ENCODE peak calls at places on chromosomes 6 and 20, in six cellular contexts. One of them, this sample, is unnamed. For H3K36me3, the result is how much of the 10 kb centered on the place peaks cover.

GRCh38 chr6:53956068-53956711 is 155.1 kb upstream of the MLIP start:
- DNase-seq in MM.1S: peak
- DNase-seq in WERI-Rb-1: peak
- DNase-seq in esophagus squamous epithelium: no peak
- DNase-seq in IMR-90: peak
- DNase-seq in left ventricle myocardium inferior: peak
- DNase-seq in this sample: peak

GRCh38 chr6:72533601-72534000 is 88.3 kb upstream of the KCNQ5 start:
- DNase-seq in left ventricle myocardium inferior: no peak
- DNase-seq in WERI-Rb-1: no peak
- DNase-seq in esophagus squamous epithelium: no peak
- DNase-seq in MM.1S: no peak
- DNase-seq in IMR-90: peak
- DNase-seq in this sample: peak

GRCh38 chr6:42704251-42704936 is 18.0 kb downstream of the PRPH2 start:
- DNase-seq in IMR-90: no peak
- DNase-seq in MM.1S: no peak
- DNase-seq in left ventricle myocardium inferior: no peak
- DNase-seq in WERI-Rb-1: no peak
- DNase-seq in esophagus squamous epithelium: no peak
- DNase-seq in this sample: peak

GRCh38 chr6:144266091-144266649 is 19.0 kb upstream of the UTRN start:
- DNase-seq in WERI-Rb-1: no peak
- DNase-seq in left ventricle myocardium inferior: peak
- DNase-seq in IMR-90: peak
- DNase-seq in MM.1S: no peak
- DNase-seq in esophagus squamous epithelium: peak
- DNase-seq in this sample: peak

GRCh38 chr20:35021063-35021462 is 65.4 kb downstream of the MYH7B start:
- DNase-seq in WERI-Rb-1: no peak
- DNase-seq in MM.1S: no peak
- DNase-seq in esophagus squamous epithelium: no peak
- DNase-seq in left ventricle myocardium inferior: no peak
- DNase-seq in IMR-90: no peak
- DNase-seq in this sample: no peak

GRCh38 chr6:16380220-16380809 is 141.9 kb downstream of the GMPR start:
- DNase-seq in IMR-90: no peak
- DNase-seq in left ventricle myocardium inferior: no peak
- DNase-seq in esophagus squamous epithelium: no peak
- DNase-seq in WERI-Rb-1: no peak
- DNase-seq in MM.1S: no peak
- DNase-seq in this sample: no peak

GRCh38 chr20:13554706-13555105 is 84.0 kb downstream of the TASP1 start:
- DNase-seq in IMR-90: peak
- DNase-seq in WERI-Rb-1: no peak
- DNase-seq in left ventricle myocardium inferior: no peak
- DNase-seq in esophagus squamous epithelium: no peak
- DNase-seq in MM.1S: no peak
- DNase-seq in this sample: peak

GRCh38 chr6:72798196-72798595 is 176.3 kb downstream of the KCNQ5 start:
- DNase-seq in left ventricle myocardium inferior: no peak
- DNase-seq in MM.1S: no peak
- DNase-seq in IMR-90: peak
- DNase-seq in WERI-Rb-1: no peak
- DNase-seq in esophagus squamous epithelium: no peak
- DNase-seq in this sample: peak

GRCh38 chr20:10920396-10920795 is 246.6 kb upstream of the JAG1 start:
- DNase-seq in esophagus squamous epithelium: no peak
- DNase-seq in left ventricle myocardium inferior: no peak
- DNase-seq in WERI-Rb-1: no peak
- DNase-seq in MM.1S: no peak
- DNase-seq in IMR-90: no peak
- DNase-seq in this sample: no peak

GRCh38 chr6:16105874-16106273 is 23.0 kb upstream of the MYLIP start:
- DNase-seq in left ventricle myocardium inferior: no peak
- DNase-seq in esophagus squamous epithelium: no peak
- DNase-seq in WERI-Rb-1: no peak
- DNase-seq in IMR-90: peak
- DNase-seq in MM.1S: no peak
- DNase-seq in this sample: no peak

GRCh38 chr6:14711056-14711703 is 534.7 kb upstream of the JARID2 start:
- DNase-seq in left ventricle myocardium inferior: no peak
- DNase-seq in esophagus squamous epithelium: no peak
- DNase-seq in WERI-Rb-1: peak
- DNase-seq in MM.1S: peak
- DNase-seq in IMR-90: peak
- DNase-seq in this sample: peak

GRCh38 chr6:107769053-107769658 is 55.0 kb downstream of the SCML4 start:
- DNase-seq in esophagus squamous epithelium: no peak
- DNase-seq in left ventricle myocardium inferior: no peak
- DNase-seq in IMR-90: no peak
- DNase-seq in MM.1S: no peak
- DNase-seq in WERI-Rb-1: no peak
- DNase-seq in this sample: no peak

GRCh38 chr6:37667050-37667814 is 30.5 kb downstream of the MDGA1 start:
- DNase-seq in WERI-Rb-1: no peak
- DNase-seq in esophagus squamous epithelium: no peak
- DNase-seq in MM.1S: no peak
- DNase-seq in IMR-90: peak
- DNase-seq in left ventricle myocardium inferior: no peak
- DNase-seq in this sample: peak

GRCh38 chr20:49634116-49634515 is 66.2 kb upstream of the PTGIS start:
- DNase-seq in left ventricle myocardium inferior: no peak
- DNase-seq in WERI-Rb-1: no peak
- DNase-seq in esophagus squamous epithelium: no peak
- DNase-seq in IMR-90: no peak
- DNase-seq in MM.1S: no peak
- DNase-seq in this sample: no peak

GRCh38 chr20:19397676-19398075 is 185.2 kb downstream of the SLC24A3 start:
- DNase-seq in MM.1S: peak
- DNase-seq in esophagus squamous epithelium: no peak
- DNase-seq in WERI-Rb-1: no peak
- DNase-seq in IMR-90: no peak
- DNase-seq in left ventricle myocardium inferior: no peak
- DNase-seq in this sample: no peak

GRCh38 chr6:37251211-37251610 is 6.4 kb upstream of the TBC1D22B start:
- DNase-seq in IMR-90: peak
- DNase-seq in MM.1S: no peak
- DNase-seq in WERI-Rb-1: no peak
- DNase-seq in esophagus squamous epithelium: no peak
- DNase-seq in left ventricle myocardium inferior: no peak
- DNase-seq in this sample: no peak

GRCh38 chr20:58623579-58624473 is 27.3 kb upstream of the STX16 start:
- DNase-seq in IMR-90: peak
- DNase-seq in WERI-Rb-1: no peak
- DNase-seq in esophagus squamous epithelium: no peak
- DNase-seq in MM.1S: no peak
- DNase-seq in left ventricle myocardium inferior: peak
- DNase-seq in this sample: peak

GRCh38 chr6:123821112-123821511 is 17.4 kb downstream of the NKAIN2 start:
- DNase-seq in IMR-90: no peak
- DNase-seq in MM.1S: no peak
- DNase-seq in left ventricle myocardium inferior: no peak
- DNase-seq in esophagus squamous epithelium: no peak
- DNase-seq in WERI-Rb-1: no peak
- DNase-seq in this sample: no peak

GRCh38 chr6:2891768-2892170 is 11.3 kb downstream of the SERPINB9 start:
- DNase-seq in left ventricle myocardium inferior: no peak
- DNase-seq in MM.1S: no peak
- DNase-seq in WERI-Rb-1: no peak
- DNase-seq in IMR-90: no peak
- DNase-seq in esophagus squamous epithelium: no peak
- DNase-seq in this sample: no peak

GRCh38 chr6:163354779-163355431 is 59.6 kb upstream of the QKI start:
- DNase-seq in left ventricle myocardium inferior: peak
- DNase-seq in WERI-Rb-1: no peak
- DNase-seq in esophagus squamous epithelium: no peak
- DNase-seq in MM.1S: no peak
- DNase-seq in IMR-90: peak
- DNase-seq in this sample: peak

GRCh38 chr20:32988008-32988407 is 16.2 kb downstream of the SUN5 start:
- DNase-seq in IMR-90: no peak
- DNase-seq in esophagus squamous epithelium: no peak
- DNase-seq in MM.1S: no peak
- DNase-seq in left ventricle myocardium inferior: peak
- DNase-seq in WERI-Rb-1: no peak
- DNase-seq in this sample: no peak

GRCh38 chr6:166618866-166619761 is 7.9 kb downstream of the RPS6KA2 start:
- DNase-seq in WERI-Rb-1: no peak
- DNase-seq in MM.1S: no peak
- DNase-seq in left ventricle myocardium inferior: no peak
- DNase-seq in IMR-90: peak
- DNase-seq in esophagus squamous epithelium: no peak
- DNase-seq in this sample: peak

GRCh38 chr6:130743175-130743574 is 84.0 kb upstream of the SMLR1 start:
- DNase-seq in esophagus squamous epithelium: no peak
- DNase-seq in left ventricle myocardium inferior: no peak
- DNase-seq in MM.1S: no peak
- DNase-seq in IMR-90: no peak
- DNase-seq in WERI-Rb-1: no peak
- DNase-seq in this sample: no peak

GRCh38 chr20:9884061-9884460 is 45.2 kb upstream of the PAK5 start:
- DNase-seq in left ventricle myocardium inferior: no peak
- DNase-seq in esophagus squamous epithelium: no peak
- DNase-seq in WERI-Rb-1: no peak
- DNase-seq in MM.1S: no peak
- DNase-seq in IMR-90: no peak
- DNase-seq in this sample: no peak

GRCh38 chr6:17945575-17945974 is 41.9 kb downstream of the KIF13A start:
- DNase-seq in IMR-90: no peak
- DNase-seq in esophagus squamous epithelium: no peak
- DNase-seq in left ventricle myocardium inferior: no peak
- DNase-seq in WERI-Rb-1: no peak
- DNase-seq in MM.1S: no peak
- DNase-seq in this sample: no peak

GRCh38 chr6:140546640-140547039 is 1172.2 kb upstream of the CITED2 start:
- DNase-seq in esophagus squamous epithelium: no peak
- DNase-seq in left ventricle myocardium inferior: no peak
- DNase-seq in WERI-Rb-1: no peak
- DNase-seq in IMR-90: peak
- DNase-seq in MM.1S: no peak
- DNase-seq in this sample: no peak

GRCh38 chr20:63094767-63095499 is 88.2 kb upstream of the BHLHE23 start:
- DNase-seq in MM.1S: no peak
- DNase-seq in IMR-90: no peak
- DNase-seq in esophagus squamous epithelium: no peak
- DNase-seq in left ventricle myocardium inferior: peak
- DNase-seq in WERI-Rb-1: peak
- DNase-seq in this sample: no peak

GRCh38 chr20:50335105-50335504 is 144.5 kb downstream of the CEBPB start:
- DNase-seq in MM.1S: no peak
- DNase-seq in IMR-90: peak
- DNase-seq in left ventricle myocardium inferior: no peak
- DNase-seq in esophagus squamous epithelium: no peak
- DNase-seq in WERI-Rb-1: peak
- DNase-seq in this sample: peak

GRCh38 chr6:12313992-12314589 is 23.9 kb downstream of the EDN1 start:
- DNase-seq in esophagus squamous epithelium: no peak
- DNase-seq in IMR-90: peak
- DNase-seq in WERI-Rb-1: no peak
- DNase-seq in left ventricle myocardium inferior: no peak
- DNase-seq in MM.1S: no peak
- DNase-seq in this sample: no peak

GRCh38 chr20:36584018-36584481 is 10.7 kb downstream of the TGIF2 start:
- DNase-seq in IMR-90: no peak
- DNase-seq in left ventricle myocardium inferior: no peak
- DNase-seq in WERI-Rb-1: no peak
- DNase-seq in esophagus squamous epithelium: no peak
- DNase-seq in MM.1S: no peak
- DNase-seq in this sample: no peak
- H3K36me3 ChIP-seq in IMR-90: under half
- H3K36me3 ChIP-seq in left ventricle myocardium inferior: under half
- H3K36me3 ChIP-seq in WERI-Rb-1: under half
- H3K36me3 ChIP-seq in esophagus squamous epithelium: under half
- H3K36me3 ChIP-seq in MM.1S: under half
- H3K36me3 ChIP-seq in this sample: under half

DNA sequence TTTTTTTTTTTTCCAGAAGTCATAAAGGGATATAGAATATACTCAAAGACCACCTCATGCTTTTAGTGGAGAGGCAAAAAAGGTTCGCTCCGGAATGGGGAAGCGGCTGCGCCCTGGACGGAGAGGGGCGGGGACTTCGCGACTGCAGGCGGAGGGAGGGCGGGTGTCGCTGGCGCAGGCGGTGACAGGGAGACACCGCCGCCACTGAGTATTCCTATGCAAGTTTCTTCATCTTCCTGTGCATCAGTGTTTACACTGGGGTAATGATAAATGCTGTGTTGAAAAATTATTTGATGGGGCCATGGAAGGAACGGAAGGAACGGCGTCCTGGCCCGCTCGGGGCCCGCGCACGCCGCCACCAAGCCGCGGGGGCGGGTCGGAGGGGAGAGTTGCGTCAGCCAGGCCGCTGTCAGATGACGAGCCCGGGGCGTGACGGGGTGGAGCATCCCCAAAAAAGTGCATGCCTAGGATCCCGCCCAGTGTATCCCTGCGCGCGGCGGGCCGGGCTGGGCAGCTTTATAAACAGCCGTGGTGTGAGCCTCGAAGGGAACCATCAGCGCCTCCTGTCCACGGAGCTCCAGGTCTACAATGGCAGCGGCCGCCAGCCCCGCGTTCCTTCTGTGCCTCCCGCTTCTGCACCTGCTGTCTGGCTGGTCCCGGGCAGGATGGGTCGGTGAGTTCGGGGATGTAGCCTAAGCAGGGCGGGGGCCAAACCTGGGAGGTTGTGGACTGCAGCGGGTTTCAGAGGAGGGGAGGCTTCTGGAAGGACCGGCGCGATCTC is at the start of gene ULBP1:
- DNase-seq in esophagus squamous epithelium: peak
- DNase-seq in IMR-90: peak
- DNase-seq in left ventricle myocardium inferior: peak
- DNase-seq in MM.1S: peak
- DNase-seq in WERI-Rb-1: peak
- DNase-seq in this sample: peak
- TF ChIP-seq CTCF in esophagus squamous epithelium: no peak
- TF ChIP-seq CTCF in IMR-90: no peak
- TF ChIP-seq CTCF in left ventricle myocardium inferior: no peak
- TF ChIP-seq CTCF in MM.1S: peak
- TF ChIP-seq CTCF in WERI-Rb-1: peak
- TF ChIP-seq CTCF in this sample: peak

DNA sequence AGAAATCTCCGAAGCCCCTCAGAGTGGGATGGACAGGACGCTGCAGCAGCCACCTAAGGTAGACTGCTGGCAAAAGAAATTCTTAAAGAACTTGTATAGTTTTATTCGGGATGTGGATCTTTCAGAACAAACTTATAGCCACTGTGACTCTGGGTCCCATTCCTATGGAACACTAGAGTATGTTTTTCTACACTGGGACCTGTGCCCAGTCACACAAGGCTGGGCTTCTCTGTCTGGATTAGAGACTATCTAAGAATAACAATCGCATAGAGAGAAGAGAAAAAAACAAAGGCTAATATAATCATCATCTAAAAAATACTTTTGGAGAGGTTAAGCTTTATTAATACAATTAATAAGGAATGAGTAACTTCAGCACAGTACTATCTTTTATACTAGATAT is 28.9 kb downstream of the RMND1 start:
- DNase-seq in MM.1S: no peak
- DNase-seq in WERI-Rb-1: no peak
- DNase-seq in IMR-90: peak
- DNase-seq in esophagus squamous epithelium: no peak
- DNase-seq in left ventricle myocardium inferior: no peak
- DNase-seq in this sample: peak
- H3K36me3 ChIP-seq in MM.1S: under half
- H3K36me3 ChIP-seq in WERI-Rb-1: half or more
- H3K36me3 ChIP-seq in IMR-90: under half
- H3K36me3 ChIP-seq in esophagus squamous epithelium: under half
- H3K36me3 ChIP-seq in left ventricle myocardium inferior: half or more
- H3K36me3 ChIP-seq in this sample: under half

GRCh38 chr6:35568967-35569606 is 56.4 kb upstream of the TULP1 start:
- DNase-seq in left ventricle myocardium inferior: peak
- DNase-seq in MM.1S: no peak
- DNase-seq in IMR-90: no peak
- DNase-seq in esophagus squamous epithelium: no peak
- DNase-seq in WERI-Rb-1: peak
- DNase-seq in this sample: no peak
- TF ChIP-seq CTCF in left ventricle myocardium inferior: peak
- TF ChIP-seq CTCF in MM.1S: peak
- TF ChIP-seq CTCF in IMR-90: peak
- TF ChIP-seq CTCF in esophagus squamous epithelium: no peak
- TF ChIP-seq CTCF in WERI-Rb-1: peak
- TF ChIP-seq CTCF in this sample: peak

This sample was measured in brain microvascular endothelial cell.